ENCODE peak calls at places on chromosomes 11 and 22, in four cellular contexts. O is CD8-positive, alpha-beta memory T cell; E is choroid plexus epithelial cell; P is HAP-1. D is an unnamed sample.

GRCh38 chr11:84384637-84385227 is 1098.6 kb upstream of the CCDC90B start:
- DNase-seq in O (no peak), P (peak), E (peak), D (peak)

GRCh38 chr11:14183973-14184372 is 175.0 kb downstream of the RRAS2 start:
- DNase-seq in E (no peak), O (no peak), P (no peak), D (no peak)

GRCh38 chr11:111635706-111636045 is 33.4 kb downstream of the SIK2 start:
- DNase-seq in E (peak), P (no peak), O (no peak), D (peak)

GRCh38 chr22:48675141-48675827 is 1152.4 kb downstream of the BRD1 start:
- DNase-seq in E (no peak), O (no peak), P (no peak), D (no peak)

GRCh38 chr22:28864878-28865596 is 18.3 kb upstream of the ZNRF3 start:
- DNase-seq in O (no peak), P (no peak), E (no peak), D (no peak)

GRCh38 chr22:19974935-19975706 is 33.5 kb upstream of the TXNRD2 start:
- DNase-seq in O (no peak), P (no peak), E (peak), D (no peak)

GRCh38 chr11:68340003-68340767 is 27.8 kb downstream of the LRP5 start:
- DNase-seq in E (no peak), O (no peak), P (no peak), D (no peak)

GRCh38 chr11:75013051-75013450 is 24.3 kb downstream of the NEU3 start:
- DNase-seq in O (no peak), E (no peak), P (no peak), D (peak)

GRCh38 chr22:29043906-29044575 is 17.6 kb downstream of the C22orf31 start:
- DNase-seq in P (no peak), O (no peak), E (peak), D (peak)

GRCh38 chr11:65530157-65530496 is 5.2 kb downstream of the SCYL1 start:
- DNase-seq in O (no peak), E (no peak), P (no peak), D (no peak)

GRCh38 chr22:37199839-37200161 is 11.8 kb upstream of the C1QTNF6 start:
- DNase-seq in E (no peak), P (no peak), O (no peak), D (no peak)

GRCh38 chr11:90219438-90219837 is 3.4 kb downstream of the CHORDC1 start:
- DNase-seq in O (no peak), P (no peak), E (no peak), D (no peak)

GRCh38 chr11:44604171-44604581 is 38.7 kb downstream of the CD82 start:
- DNase-seq in E (no peak), P (no peak), O (no peak), D (no peak)

GRCh38 chr11:125626381-125626950 is 1.5 kb downstream of the CHEK1 start:
- DNase-seq in O (no peak), E (no peak), P (no peak), D (no peak)

GRCh38 chr22:31287818-31288495 is 4.3 kb downstream of the PIK3IP1 start:
- DNase-seq in E (no peak), O (no peak), P (no peak), D (no peak)

GRCh38 chr22:31005535-31005934 is 36.5 kb downstream of the TUG1 start:
- DNase-seq in O (no peak), E (no peak), P (no peak), D (no peak)

GRCh38 chr11:46554205-46555162 is 39.3 kb downstream of the AMBRA1 start:
- DNase-seq in P (no peak), O (no peak), E (peak), D (peak)

GRCh38 chr11:13189561-13190435 is 87.8 kb upstream of the BMAL1 start:
- DNase-seq in P (no peak), E (peak), O (no peak), D (no peak)

GRCh38 chr11:69010964-69011623 is 2.0 kb downstream of the MRGPRF start:
- DNase-seq in P (peak), O (no peak), E (peak), D (peak)

GRCh38 chr11:134244593-134244992 is 8.6 kb downstream of the THYN1 start:
- DNase-seq in O (no peak), P (no peak), E (peak), D (no peak)

GRCh38 chr22:20523118-20523983 is 15.9 kb downstream of the MED15 start:
- DNase-seq in P (no peak), E (peak), O (no peak), D (peak)

GRCh38 chr11:1116104-1116503 is 41.4 kb downstream of the MUC2 start:
- DNase-seq in O (no peak), E (no peak), P (no peak), D (no peak)

D was measured in HCEC 1CT.